ENCODE peak calls at places on chromosomes 2 and 18, in seven cellular contexts. W is uterus, C is neural progenitor cell, U is GM23248, T is ovary, Q is left ventricle myocardium inferior, Y is right lobe of liver. B is an unnamed sample.

GRCh38 chr2:152447897-152448296 is 112.9 kb downstream of the FMNL2 start:
- DNase-seq in W (no peak), C (no peak), U (no peak), T (no peak), Q (no peak), Y (no peak), B (no peak)

GRCh38 chr2:100142393-100142792 is at the start of gene AFF3:
- DNase-seq in W (no peak), C (no peak), U (no peak), T (no peak), Q (no peak), Y (no peak), B (no peak)

GRCh38 chr18:61718944-61719343 is 173.9 kb downstream of the RNF152 start:
- DNase-seq in W (no peak), C (no peak), U (no peak), T (no peak), Q (no peak), Y (no peak), B (no peak)

GRCh38 chr18:76953186-76953982 is 131.0 kb downstream of the ZNF236 start:
- DNase-seq in W (peak; percentile 78), C (no peak), U (no peak), T (peak; percentile 90), Q (peak; percentile 67), Y (peak; percentile 92), B (no peak)

GRCh38 chr2:128442891-128443302 is 124.2 kb upstream of the HS6ST1 start:
- DNase-seq in W (no peak), C (no peak), U (no peak), T (peak; percentile 63), Q (no peak), Y (no peak), B (peak; percentile 48)

GRCh38 chr2:152826880-152827279 is 108.5 kb downstream of the ARL6IP6 start:
- DNase-seq in W (no peak), C (no peak), U (peak; percentile 89), T (no peak), Q (no peak), Y (no peak), B (no peak)

GRCh38 chr2:182831097-182831496 is 35.3 kb downstream of the FRZB start:
- DNase-seq in W (no peak), C (no peak), U (no peak), T (no peak), Q (no peak), Y (no peak), B (no peak)

GRCh38 chr18:55458456-55459238 is 129.3 kb downstream of the TCF4 start:
- DNase-seq in W (no peak), C (peak; percentile 50), U (no peak), T (no peak), Q (no peak), Y (no peak), B (no peak)

GRCh38 chr18:54801374-54801773 is 26.9 kb upstream of the RAB27B start:
- DNase-seq in W (no peak), C (no peak), U (no peak), T (no peak), Q (no peak), Y (peak; percentile 28), B (no peak)

GRCh38 chr2:118246726-118247125 is 158.5 kb downstream of the INSIG2 start:
- DNase-seq in W (no peak), C (no peak), U (peak; percentile 96), T (no peak), Q (peak; percentile 45), Y (peak; percentile 65), B (no peak)

GRCh38 chr2:215917953-215918620 is 95.3 kb downstream of the MREG start:
- DNase-seq in W (no peak), C (no peak), U (peak; percentile 80), T (no peak), Q (no peak), Y (no peak), B (peak; percentile 29)

GRCh38 chr2:41854227-41854626 is 193.6 kb upstream of the PKDCC start:
- DNase-seq in W (no peak), C (no peak), U (peak; percentile 57), T (no peak), Q (no peak), Y (no peak), B (no peak)

GRCh38 chr2:113700186-113700841 is 56.1 kb downstream of the SLC35F5 start:
- DNase-seq in W (no peak), C (no peak), U (peak; percentile 81), T (no peak), Q (peak; percentile 48), Y (no peak), B (peak; percentile 51)

GRCh38 chr2:207087046-207087902 is 78.5 kb downstream of the KLF7 start:
- DNase-seq in W (no peak), C (no peak), U (no peak), T (no peak), Q (no peak), Y (peak; percentile 24), B (no peak)

GRCh38 chr2:207082619-207083018 is 83.1 kb downstream of the KLF7 start:
- DNase-seq in W (no peak), C (no peak), U (no peak), T (no peak), Q (no peak), Y (no peak), B (no peak)

GRCh38 chr2:207085110-207085509 is 80.6 kb downstream of the KLF7 start:
- DNase-seq in W (no peak), C (no peak), U (no peak), T (no peak), Q (no peak), Y (no peak), B (no peak)

GRCh38 chr2:207086136-207086535 is 79.6 kb downstream of the KLF7 start:
- DNase-seq in W (no peak), C (no peak), U (no peak), T (no peak), Q (no peak), Y (no peak), B (no peak)

DNA sequence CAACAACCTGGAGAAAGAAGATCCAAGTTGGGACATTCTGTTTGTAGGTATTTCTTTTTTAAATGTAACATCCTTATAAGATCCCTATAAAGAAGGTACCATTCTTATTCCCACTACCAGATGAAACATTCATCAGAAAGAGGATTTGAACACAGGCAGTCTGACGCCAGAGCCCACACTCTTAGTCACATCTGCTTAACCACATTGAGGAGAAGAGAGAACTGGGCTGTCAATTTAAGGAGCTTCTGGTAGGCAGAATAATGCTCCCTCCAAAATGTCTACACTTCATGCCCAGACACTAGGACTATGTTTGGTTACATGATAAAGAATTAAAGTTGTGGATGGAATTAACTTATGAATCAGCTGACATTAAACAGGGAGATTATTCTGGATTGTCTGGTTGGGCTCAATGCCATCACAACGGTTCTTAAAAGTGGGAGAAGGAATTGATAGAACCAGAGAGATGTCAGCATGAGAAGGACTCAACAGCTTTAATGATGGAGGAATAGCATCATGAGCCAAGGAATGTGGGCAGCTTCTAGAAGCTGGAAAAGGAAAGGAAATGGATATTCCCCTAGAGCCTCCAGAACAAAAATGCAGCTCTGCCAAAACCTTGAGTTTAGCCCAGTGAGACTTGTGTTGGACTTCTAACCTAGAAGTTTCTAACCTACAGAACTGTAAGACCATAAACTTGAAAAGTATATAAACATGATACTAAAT is 82.2 kb downstream of the KLF7 start:
- DNase-seq in W (no peak), C (no peak), U (peak; percentile 46), T (no peak), Q (no peak), Y (no peak), B (no peak)
- H3K36me3 ChIP-seq in W (no peaks in the 10 kb centered on the region), C (no peaks in the 10 kb centered on the region), U (peaks cover 74% of the 10 kb centered on the region), T (no peaks in the 10 kb centered on the region), Q (peaks cover 69% of the 10 kb centered on the region), Y (no peaks in the 10 kb centered on the region), B (peaks cover 4% of the 10 kb centered on the region)

GRCh38 chr2:28753043-28753683 is 1.5 kb downstream of the PPP1CB start:
- DNase-seq in W (peak; percentile 75), C (peak; percentile 56), U (peak; percentile 81), T (peak; percentile 81), Q (peak; percentile 41), Y (peak; percentile 38), B (peak; percentile 76)

GRCh38 chr2:28752608-28752984 is 966 bp downstream of the PPP1CB start:
- DNase-seq in W (no peak), C (no peak), U (no peak), T (no peak), Q (no peak), Y (no peak), B (peak; percentile 14)

GRCh38 chr2:28751956-28752607 is 452 bp downstream of the PPP1CB start:
- DNase-seq in W (no peak), C (peak; percentile 89), U (peak; percentile 62), T (no peak), Q (peak; percentile 29), Y (no peak), B (peak; percentile 14)

GRCh38 chr2:28755411-28755810 is 3.8 kb downstream of the PPP1CB start:
- DNase-seq in W (no peak), C (no peak), U (peak; percentile 34), T (no peak), Q (no peak), Y (no peak), B (no peak)

DNA sequence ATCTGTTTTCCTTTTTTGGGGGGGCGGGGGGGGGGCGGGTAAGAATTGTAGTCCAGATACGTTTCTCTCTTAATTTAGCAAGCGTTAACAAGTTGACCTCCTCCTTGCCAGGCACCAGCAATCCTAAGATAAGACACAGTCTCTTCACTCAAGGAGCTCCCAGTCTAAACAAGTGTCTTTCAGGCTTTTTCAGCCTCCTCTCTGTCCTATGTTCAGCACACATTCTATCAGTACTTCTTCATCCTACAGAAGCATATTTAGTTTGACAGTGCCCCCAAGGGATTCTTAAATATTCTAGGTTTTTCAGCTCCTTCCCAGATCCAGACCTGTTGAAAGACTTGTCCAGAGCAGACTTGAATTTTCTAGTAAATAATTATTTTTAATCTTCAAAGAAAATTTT is 2.7 kb downstream of the PPP1CB start:
- DNase-seq in W (no peak), C (peak; percentile 11), U (peak; percentile 33), T (no peak), Q (no peak), Y (no peak), B (peak; percentile 41)
- H3K4me1 ChIP-seq in W (peaks cover 4% of the 10 kb centered on the region), C (peaks cover 33% of the 10 kb centered on the region), U (peaks cover 52% of the 10 kb centered on the region), T (peaks cover 9% of the 10 kb centered on the region), Q (peaks cover 86% of the 10 kb centered on the region), Y (peaks cover 37% of the 10 kb centered on the region), B (peaks cover 45% of the 10 kb centered on the region)

GRCh38 chr2:232983669-232983991 is 29.4 kb downstream of the NGEF start:
- DNase-seq in W (no peak), C (no peak), U (no peak), T (no peak), Q (no peak), Y (no peak), B (no peak)
- H3K27ac ChIP-seq in W (no peak overlapping the region), C (no peak overlapping the region), U (no peak overlapping the region), T (no peak overlapping the region), Q (no peak overlapping the region), Y (no peak overlapping the region), B (no peak overlapping the region)

GRCh38 chr2:135091681-135092080 is 39.6 kb downstream of the RAB3GAP1 start:
- DNase-seq in W (no peak), C (no peak), U (no peak), T (no peak), Q (no peak), Y (no peak), B (no peak)
- H3K36me3 ChIP-seq in W (no peaks in the 10 kb centered on the region), C (peaks cover 9% of the 10 kb centered on the region), U (peaks cover 29% of the 10 kb centered on the region), T (no peaks in the 10 kb centered on the region), Q (peaks cover 42% of the 10 kb centered on the region), Y (no peaks in the 10 kb centered on the region), B (peaks cover 4% of the 10 kb centered on the region)

B was measured in cardiac muscle cell.